ENCODE peak calls at places on chromosomes 16 and 17, in nine cellular contexts. One of them, this sample, is unnamed.

GRCh38 chr17:2749784-2750181 is 331 bp upstream of the CCDC92B start:
- DNase-seq in GM12865: peak
- DNase-seq in AG10803: peak
- DNase-seq in spleen: peak
- DNase-seq in astrocyte of the spinal cord: peak
- DNase-seq in neural progenitor cell: peak
- DNase-seq in heart right ventricle: peak
- DNase-seq in IMR-90: peak
- DNase-seq in stomach: peak
- DNase-seq in this sample: peak

GRCh38 chr16:68776821-68777485 is 39.9 kb downstream of the CDH1 start:
- DNase-seq in GM12865: peak
- DNase-seq in AG10803: peak
- DNase-seq in spleen: no peak
- DNase-seq in astrocyte of the spinal cord: peak
- DNase-seq in neural progenitor cell: no peak
- DNase-seq in heart right ventricle: no peak
- DNase-seq in IMR-90: no peak
- DNase-seq in stomach: no peak
- DNase-seq in this sample: peak

GRCh38 chr16:67943619-67944503 is at the start of gene LCAT:
- DNase-seq in GM12865: no peak
- DNase-seq in AG10803: no peak
- DNase-seq in spleen: no peak
- DNase-seq in astrocyte of the spinal cord: peak
- DNase-seq in neural progenitor cell: peak
- DNase-seq in heart right ventricle: peak
- DNase-seq in IMR-90: no peak
- DNase-seq in stomach: peak
- DNase-seq in this sample: peak

GRCh38 chr16:27223701-27224100 is 20.4 kb downstream of the KDM8 start:
- DNase-seq in GM12865: no peak
- DNase-seq in AG10803: no peak
- DNase-seq in spleen: no peak
- DNase-seq in astrocyte of the spinal cord: no peak
- DNase-seq in neural progenitor cell: no peak
- DNase-seq in heart right ventricle: no peak
- DNase-seq in IMR-90: no peak
- DNase-seq in stomach: no peak
- DNase-seq in this sample: no peak

GRCh38 chr16:3026609-3027487 is 3.0 kb downstream of the THOC6 start:
- DNase-seq in GM12865: no peak
- DNase-seq in AG10803: no peak
- DNase-seq in spleen: peak
- DNase-seq in astrocyte of the spinal cord: no peak
- DNase-seq in neural progenitor cell: no peak
- DNase-seq in heart right ventricle: no peak
- DNase-seq in IMR-90: no peak
- DNase-seq in stomach: no peak
- DNase-seq in this sample: no peak

GRCh38 chr17:8004899-8005298 is 2.5 kb downstream of the GUCY2D start:
- DNase-seq in GM12865: no peak
- DNase-seq in AG10803: peak
- DNase-seq in spleen: no peak
- DNase-seq in astrocyte of the spinal cord: peak
- DNase-seq in neural progenitor cell: no peak
- DNase-seq in heart right ventricle: no peak
- DNase-seq in IMR-90: peak
- DNase-seq in stomach: no peak
- DNase-seq in this sample: peak

GRCh38 chr17:7438050-7438614 is 1.2 kb upstream of the FGF11 start:
- DNase-seq in GM12865: peak
- DNase-seq in AG10803: no peak
- DNase-seq in spleen: peak
- DNase-seq in astrocyte of the spinal cord: no peak
- DNase-seq in neural progenitor cell: peak
- DNase-seq in heart right ventricle: peak
- DNase-seq in IMR-90: no peak
- DNase-seq in stomach: peak
- DNase-seq in this sample: no peak

GRCh38 chr16:2595376-2596200 is 57.8 kb downstream of the PDPK1 start:
- DNase-seq in GM12865: no peak
- DNase-seq in AG10803: no peak
- DNase-seq in spleen: peak
- DNase-seq in astrocyte of the spinal cord: no peak
- DNase-seq in neural progenitor cell: no peak
- DNase-seq in heart right ventricle: no peak
- DNase-seq in IMR-90: no peak
- DNase-seq in stomach: no peak
- DNase-seq in this sample: peak

GRCh38 chr17:69711504-69711903 is 297.0 kb downstream of the MAP2K6 start:
- DNase-seq in GM12865: no peak
- DNase-seq in AG10803: peak
- DNase-seq in spleen: no peak
- DNase-seq in astrocyte of the spinal cord: peak
- DNase-seq in neural progenitor cell: no peak
- DNase-seq in heart right ventricle: no peak
- DNase-seq in IMR-90: no peak
- DNase-seq in stomach: no peak
- DNase-seq in this sample: no peak

GRCh38 chr17:77875051-77875780 is 83.3 kb upstream of the TNRC6C start:
- DNase-seq in GM12865: no peak
- DNase-seq in AG10803: peak
- DNase-seq in spleen: no peak
- DNase-seq in astrocyte of the spinal cord: peak
- DNase-seq in neural progenitor cell: no peak
- DNase-seq in heart right ventricle: no peak
- DNase-seq in IMR-90: peak
- DNase-seq in stomach: no peak
- DNase-seq in this sample: peak

GRCh38 chr17:6914711-6915110 is 81.1 kb upstream of the ALOX12 start:
- DNase-seq in GM12865: no peak
- DNase-seq in AG10803: no peak
- DNase-seq in spleen: no peak
- DNase-seq in astrocyte of the spinal cord: no peak
- DNase-seq in neural progenitor cell: no peak
- DNase-seq in heart right ventricle: no peak
- DNase-seq in IMR-90: peak
- DNase-seq in stomach: no peak
- DNase-seq in this sample: peak

GRCh38 chr17:16491703-16492612 is at the start of gene LRRC75A:
- DNase-seq in GM12865: peak
- DNase-seq in AG10803: peak
- DNase-seq in spleen: peak
- DNase-seq in astrocyte of the spinal cord: no peak
- DNase-seq in neural progenitor cell: peak
- DNase-seq in heart right ventricle: peak
- DNase-seq in IMR-90: peak
- DNase-seq in stomach: peak
- DNase-seq in this sample: no peak

GRCh38 chr17:12688382-12688781 is 22.7 kb downstream of the MYOCD start:
- DNase-seq in GM12865: no peak
- DNase-seq in AG10803: no peak
- DNase-seq in spleen: no peak
- DNase-seq in astrocyte of the spinal cord: no peak
- DNase-seq in neural progenitor cell: no peak
- DNase-seq in heart right ventricle: no peak
- DNase-seq in IMR-90: no peak
- DNase-seq in stomach: no peak
- DNase-seq in this sample: no peak
- TF ChIP-seq CTCF in GM12865: no peak
- TF ChIP-seq CTCF in AG10803: no peak
- TF ChIP-seq CTCF in spleen: no peak
- TF ChIP-seq CTCF in astrocyte of the spinal cord: no peak
- TF ChIP-seq CTCF in neural progenitor cell: no peak
- TF ChIP-seq CTCF in heart right ventricle: no peak
- TF ChIP-seq CTCF in IMR-90: no peak
- TF ChIP-seq CTCF in stomach: no peak
- TF ChIP-seq CTCF in this sample: no peak

GRCh38 chr17:42852351-42852750 is 1.4 kb downstream of the AOC3 start:
- DNase-seq in GM12865: no peak
- DNase-seq in AG10803: no peak
- DNase-seq in spleen: peak
- DNase-seq in astrocyte of the spinal cord: no peak
- DNase-seq in neural progenitor cell: no peak
- DNase-seq in heart right ventricle: no peak
- DNase-seq in IMR-90: no peak
- DNase-seq in stomach: no peak
- DNase-seq in this sample: no peak

GRCh38 chr17:42853968-42854790 is 3.2 kb downstream of the AOC3 start:
- DNase-seq in GM12865: no peak
- DNase-seq in AG10803: no peak
- DNase-seq in spleen: peak
- DNase-seq in astrocyte of the spinal cord: no peak
- DNase-seq in neural progenitor cell: no peak
- DNase-seq in heart right ventricle: no peak
- DNase-seq in IMR-90: no peak
- DNase-seq in stomach: no peak
- DNase-seq in this sample: no peak

GRCh38 chr17:42853004-42853403 is 2.0 kb downstream of the AOC3 start:
- DNase-seq in GM12865: no peak
- DNase-seq in AG10803: no peak
- DNase-seq in spleen: no peak
- DNase-seq in astrocyte of the spinal cord: no peak
- DNase-seq in neural progenitor cell: no peak
- DNase-seq in heart right ventricle: no peak
- DNase-seq in IMR-90: no peak
- DNase-seq in stomach: no peak
- DNase-seq in this sample: no peak

GRCh38 chr17:42855048-42855596 is 4.1 kb downstream of the AOC3 start:
- DNase-seq in GM12865: no peak
- DNase-seq in AG10803: no peak
- DNase-seq in spleen: peak
- DNase-seq in astrocyte of the spinal cord: no peak
- DNase-seq in neural progenitor cell: no peak
- DNase-seq in heart right ventricle: no peak
- DNase-seq in IMR-90: no peak
- DNase-seq in stomach: no peak
- DNase-seq in this sample: no peak

DNA sequence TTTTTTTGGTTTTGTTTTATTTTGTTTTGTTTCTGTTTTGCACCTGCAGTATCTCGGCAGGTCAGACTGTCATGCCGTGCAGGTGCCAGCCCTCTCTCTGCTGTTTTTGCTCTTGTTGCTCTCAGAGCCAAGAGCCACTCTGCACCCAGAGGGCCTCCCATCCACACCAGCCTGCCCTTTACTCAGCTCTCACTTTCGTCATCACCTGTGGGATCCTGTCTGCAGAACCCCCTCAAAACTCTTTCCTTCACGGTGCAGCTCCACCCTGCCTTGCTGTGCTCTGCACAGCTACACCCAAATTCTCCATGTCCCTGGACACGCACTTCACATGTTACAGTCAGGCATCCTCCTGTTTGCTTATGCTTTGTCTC is 2.6 kb downstream of the AOC3 start:
- DNase-seq in GM12865: no peak
- DNase-seq in AG10803: no peak
- DNase-seq in spleen: peak
- DNase-seq in astrocyte of the spinal cord: no peak
- DNase-seq in neural progenitor cell: no peak
- DNase-seq in heart right ventricle: no peak
- DNase-seq in IMR-90: no peak
- DNase-seq in stomach: no peak
- DNase-seq in this sample: no peak
- H3K4me3 ChIP-seq in GM12865: no peak
- H3K4me3 ChIP-seq in AG10803: no peak
- H3K4me3 ChIP-seq in spleen: peak
- H3K4me3 ChIP-seq in astrocyte of the spinal cord: no peak
- H3K4me3 ChIP-seq in neural progenitor cell: no peak
- H3K4me3 ChIP-seq in heart right ventricle: peak
- H3K4me3 ChIP-seq in IMR-90: no peak
- H3K4me3 ChIP-seq in stomach: peak
- H3K4me3 ChIP-seq in this sample: no peak

GRCh38 chr17:61837175-61838051 is 25.9 kb downstream of the BRIP1 start:
- DNase-seq in GM12865: peak
- DNase-seq in AG10803: peak
- DNase-seq in spleen: no peak
- DNase-seq in astrocyte of the spinal cord: peak
- DNase-seq in neural progenitor cell: peak
- DNase-seq in heart right ventricle: peak
- DNase-seq in IMR-90: peak
- DNase-seq in stomach: peak
- DNase-seq in this sample: peak
- TF ChIP-seq CTCF in GM12865: peak
- TF ChIP-seq CTCF in AG10803: peak
- TF ChIP-seq CTCF in spleen: peak
- TF ChIP-seq CTCF in astrocyte of the spinal cord: peak
- TF ChIP-seq CTCF in neural progenitor cell: peak
- TF ChIP-seq CTCF in heart right ventricle: peak
- TF ChIP-seq CTCF in IMR-90: peak
- TF ChIP-seq CTCF in stomach: peak
- TF ChIP-seq CTCF in this sample: peak

GRCh38 chr16:30186444-30186781 is 3.0 kb downstream of the CORO1A start:
- DNase-seq in GM12865: no peak
- DNase-seq in AG10803: no peak
- DNase-seq in spleen: no peak
- DNase-seq in astrocyte of the spinal cord: no peak
- DNase-seq in neural progenitor cell: no peak
- DNase-seq in heart right ventricle: no peak
- DNase-seq in IMR-90: no peak
- DNase-seq in stomach: no peak
- DNase-seq in this sample: no peak

GRCh38 chr16:30185683-30186421 is 2.5 kb downstream of the CORO1A start:
- DNase-seq in GM12865: peak
- DNase-seq in AG10803: no peak
- DNase-seq in spleen: peak
- DNase-seq in astrocyte of the spinal cord: no peak
- DNase-seq in neural progenitor cell: no peak
- DNase-seq in heart right ventricle: peak
- DNase-seq in IMR-90: no peak
- DNase-seq in stomach: peak
- DNase-seq in this sample: no peak

GRCh38 chr16:30187971-30188561 is 4.7 kb downstream of the CORO1A start:
- DNase-seq in GM12865: peak
- DNase-seq in AG10803: no peak
- DNase-seq in spleen: peak
- DNase-seq in astrocyte of the spinal cord: no peak
- DNase-seq in neural progenitor cell: no peak
- DNase-seq in heart right ventricle: peak
- DNase-seq in IMR-90: no peak
- DNase-seq in stomach: no peak
- DNase-seq in this sample: no peak

GRCh38 chr16:30186782-30187555 is 3.6 kb downstream of the CORO1A start:
- DNase-seq in GM12865: peak
- DNase-seq in AG10803: peak
- DNase-seq in spleen: peak
- DNase-seq in astrocyte of the spinal cord: no peak
- DNase-seq in neural progenitor cell: peak
- DNase-seq in heart right ventricle: peak
- DNase-seq in IMR-90: no peak
- DNase-seq in stomach: peak
- DNase-seq in this sample: peak

GRCh38 chr16:30187556-30187865 is 4.1 kb downstream of the CORO1A start:
- DNase-seq in GM12865: no peak
- DNase-seq in AG10803: no peak
- DNase-seq in spleen: no peak
- DNase-seq in astrocyte of the spinal cord: no peak
- DNase-seq in neural progenitor cell: no peak
- DNase-seq in heart right ventricle: no peak
- DNase-seq in IMR-90: no peak
- DNase-seq in stomach: no peak
- DNase-seq in this sample: no peak
- H3K4me3 ChIP-seq in GM12865: peak
- H3K4me3 ChIP-seq in AG10803: no peak
- H3K4me3 ChIP-seq in spleen: peak
- H3K4me3 ChIP-seq in astrocyte of the spinal cord: no peak
- H3K4me3 ChIP-seq in neural progenitor cell: no peak
- H3K4me3 ChIP-seq in heart right ventricle: no peak
- H3K4me3 ChIP-seq in IMR-90: no peak
- H3K4me3 ChIP-seq in stomach: no peak
- H3K4me3 ChIP-seq in this sample: no peak